ENCODE peak calls at places on chromosomes 5 and 9, in seven cellular contexts. B is cardiac fibroblast, Q is ovary, T is heart left ventricle, Z is right lobe of liver, E is fibroblast of mammary gland, O is mucosa of descending colon. L is an unnamed sample.

GRCh38 chr5:88770290-88771257 is 112.4 kb downstream of the MEF2C start:
- DNase-seq in T (no peak), O (no peak), B (peak; percentile 83), Z (no peak), E (peak; percentile 86), Q (no peak), L (no peak)

GRCh38 chr5:54593809-54594208 is 76.2 kb downstream of the SNX18 start:
- DNase-seq in Z (no peak), O (no peak), E (no peak), Q (no peak), B (no peak), T (no peak), L (no peak)

GRCh38 chr5:39980056-39980455 is 555.3 kb upstream of the DAB2 start:
- DNase-seq in B (peak; percentile 41), O (no peak), Z (no peak), E (peak; percentile 61), Q (no peak), T (no peak), L (no peak)

GRCh38 chr5:132464155-132464939 is 26.2 kb downstream of the IRF1 start:
- DNase-seq in Q (no peak), B (no peak), E (no peak), O (no peak), Z (no peak), T (no peak), L (no peak)

GRCh38 chr9:108396618-108397017 is 459.2 kb downstream of the ACTL7B start:
- DNase-seq in O (no peak), B (no peak), T (no peak), Z (no peak), E (no peak), Q (no peak), L (no peak)

GRCh38 chr9:13728121-13728520 is 448.6 kb upstream of the MPDZ start:
- DNase-seq in E (no peak), O (no peak), Z (no peak), B (no peak), Q (no peak), T (no peak), L (no peak)

GRCh38 chr9:18485691-18486090 is 11.7 kb downstream of the ADAMTSL1 start:
- DNase-seq in E (peak; percentile 53), T (no peak), O (no peak), Q (no peak), Z (no peak), B (peak; percentile 40), L (no peak)

GRCh38 chr5:137995077-137995746 is 37.7 kb downstream of the FAM13B start:
- DNase-seq in B (peak; percentile 73), O (no peak), T (no peak), Q (no peak), Z (no peak), E (peak; percentile 64), L (no peak)

GRCh38 chr5:83343345-83343744 is 128.2 kb upstream of the VCAN start:
- DNase-seq in B (no peak), O (no peak), Z (no peak), T (no peak), E (no peak), Q (no peak), L (no peak)

GRCh38 chr9:115374724-115375268 is 256.8 kb upstream of the TNC start:
- DNase-seq in T (no peak), O (no peak), E (no peak), B (no peak), Q (no peak), Z (no peak), L (no peak)

GRCh38 chr5:133817456-133817855 is 151.0 kb downstream of the C5orf15 start:
- DNase-seq in Z (no peak), T (no peak), Q (peak; percentile 25), O (no peak), E (no peak), B (no peak), L (no peak)

GRCh38 chr5:175734016-175734415 is 76.1 kb downstream of the HRH2 start:
- DNase-seq in Z (no peak), T (no peak), B (no peak), Q (no peak), E (no peak), O (no peak), L (no peak)

GRCh38 chr5:33850100-33850594 is 41.6 kb downstream of the ADAMTS12 start:
- DNase-seq in T (no peak), B (peak; percentile 89), E (peak; percentile 86), Z (no peak), O (no peak), Q (no peak), L (peak; percentile 81)

GRCh38 chr5:108730617-108731340 is 16.9 kb upstream of the FER start:
- DNase-seq in B (no peak), O (no peak), Z (no peak), E (peak; percentile 14), Q (no peak), T (no peak), L (no peak)

GRCh38 chr5:61048534-61048933 is 103.5 kb downstream of the NDUFAF2 start:
- DNase-seq in T (no peak), E (peak; percentile 87), B (peak; percentile 87), O (no peak), Z (no peak), Q (no peak), L (no peak)

GRCh38 chr5:65186646-65187227 is 295.0 kb downstream of the ADAMTS6 start:
- DNase-seq in B (peak; percentile 84), E (peak; percentile 49), T (no peak), O (no peak), Q (no peak), Z (no peak), L (no peak)

GRCh38 chr5:66820630-66821207 is 224.5 kb downstream of the MAST4 start:
- DNase-seq in E (no peak), T (no peak), B (no peak), Z (no peak), Q (no peak), O (no peak), L (no peak)

GRCh38 chr5:162654661-162655406 is 587.3 kb downstream of the GABRG2 start:
- DNase-seq in O (no peak), Q (no peak), Z (no peak), E (no peak), B (no peak), T (no peak), L (no peak)

DNA sequence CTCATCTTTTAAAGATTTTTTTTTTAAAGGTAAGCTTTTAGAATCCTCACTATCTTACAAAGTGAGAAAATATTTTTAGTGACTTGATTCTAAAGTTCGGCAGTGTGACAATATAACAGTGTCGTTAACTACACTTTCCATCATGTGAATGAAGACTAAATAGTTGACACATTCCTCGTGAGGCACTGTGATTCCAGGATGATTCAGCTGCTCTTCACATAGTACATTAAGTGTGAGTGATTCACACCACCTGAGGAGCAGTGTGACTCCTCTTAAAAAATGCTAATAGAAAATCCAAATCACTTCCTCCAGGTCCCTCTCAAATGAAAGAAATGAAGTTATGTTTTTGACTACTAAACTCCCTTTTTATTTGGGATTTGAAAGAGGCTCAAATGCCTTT is 589.5 kb downstream of the GABRG2 start:
- DNase-seq in E (no peak), B (no peak), Q (no peak), Z (no peak), O (no peak), T (no peak), L (no peak)
- H3K4me3 ChIP-seq in E (no peak overlapping the region), B (no peak overlapping the region), Q (no peak overlapping the region), Z (no peak overlapping the region), O (no peak overlapping the region), T (no peak overlapping the region), L (no peak overlapping the region)

DNA sequence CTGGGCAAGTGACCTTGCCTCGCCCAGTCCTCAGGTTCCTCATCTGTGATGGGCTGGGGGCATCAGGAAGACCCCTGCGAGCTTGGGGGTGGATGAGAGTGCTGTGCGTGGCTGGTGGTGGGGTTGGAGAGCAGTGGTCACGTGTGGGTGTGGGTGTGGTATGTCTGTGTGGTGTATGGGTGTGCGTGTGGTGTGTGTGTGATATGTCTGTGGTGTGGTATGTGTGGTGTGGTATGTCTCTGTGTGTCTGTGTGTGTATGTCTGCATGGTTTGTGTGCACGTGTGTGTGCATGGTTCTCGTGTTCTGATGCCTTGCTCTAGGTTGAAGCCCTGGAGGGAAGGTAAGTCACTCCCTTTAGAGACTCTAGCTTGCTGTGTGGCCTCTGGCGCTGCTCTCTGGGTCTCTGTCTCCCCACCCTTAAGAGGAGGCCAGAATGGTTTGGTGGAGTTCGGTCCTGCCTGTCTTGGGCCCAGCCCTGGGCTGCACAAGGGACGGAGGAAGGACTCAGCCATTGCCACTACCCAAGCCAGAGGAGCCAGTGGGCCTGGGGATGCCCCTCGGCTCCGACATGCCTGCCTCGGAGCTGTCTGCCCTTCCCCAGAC is 87.0 kb downstream of the RXRA start:
- DNase-seq in Z (no peak), T (no peak), O (no peak), Q (no peak), E (no peak), B (no peak), L (no peak)
- H3K4me3 ChIP-seq in Z (no peak overlapping the region), T (no peak overlapping the region), O (no peak overlapping the region), Q (no peak overlapping the region), E (no peak overlapping the region), B (no peak overlapping the region), L (no peak overlapping the region)

DNA sequence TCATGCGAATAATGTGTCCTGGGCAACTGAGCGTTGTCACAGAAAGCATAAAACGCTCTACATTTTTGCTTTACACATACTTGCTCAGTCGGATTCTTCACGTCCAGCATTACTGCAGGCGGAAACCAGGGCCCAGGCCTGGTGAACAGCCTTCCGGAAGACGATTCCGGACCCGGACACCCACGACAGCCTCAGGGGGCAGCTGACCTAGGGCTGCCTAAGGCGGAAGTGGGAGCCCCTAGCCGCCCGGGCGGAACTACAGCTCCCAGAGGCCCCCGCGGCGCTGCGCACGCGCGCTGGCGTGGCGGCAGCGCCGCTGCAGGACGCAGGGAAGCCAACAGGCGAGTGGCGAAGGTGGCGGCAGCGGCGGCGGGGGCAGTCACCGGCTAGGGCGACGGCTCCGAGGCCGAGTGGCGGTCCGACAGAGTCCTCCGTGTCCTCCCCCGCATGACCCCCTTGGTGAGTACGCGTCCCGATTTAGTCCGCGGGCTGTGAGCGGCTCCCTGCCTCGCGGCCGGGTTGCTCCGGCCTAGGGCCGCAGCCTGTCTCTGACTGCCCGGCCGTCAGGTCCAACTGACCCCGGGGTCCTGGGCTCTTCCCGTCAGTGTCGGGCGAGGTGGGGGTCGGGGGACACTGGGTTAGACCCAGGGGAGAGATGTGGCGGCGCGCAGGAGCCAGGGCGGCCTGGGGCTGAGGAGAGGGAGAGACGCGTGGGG is at the start of gene GAPVD1:
- DNase-seq in Z (peak; percentile 92), B (peak; percentile 84), E (peak; percentile 85), Q (peak; percentile 82), O (peak; percentile 94), T (peak; percentile 88), L (peak; percentile 79)
- H3K4me3 ChIP-seq in Z (peak within 1 kb of the TSS; percentile 98), B (peak within 1 kb of the TSS; percentile 93), E (peak within 1 kb of the TSS; percentile 88), Q (peak within 1 kb of the TSS; percentile 82), O (peak within 1 kb of the TSS; percentile 98), T (peak within 1 kb of the TSS; percentile 93), L (peak within 1 kb of the TSS; percentile 89)

GRCh38 chr5:2739360-2740050 is 12.0 kb downstream of the IRX2 start:
- DNase-seq in B (peak; percentile 44), Q (no peak), Z (no peak), O (no peak), E (no peak), T (no peak), L (no peak)

GRCh38 chr5:2740051-2740848 is 11.2 kb downstream of the IRX2 start:
- DNase-seq in Q (no peak), Z (no peak), O (no peak), T (no peak), B (no peak), E (no peak), L (no peak)

GRCh38 chr5:2737273-2738155 is 14.0 kb downstream of the IRX2 start:
- DNase-seq in B (no peak), T (no peak), Z (no peak), O (no peak), Q (no peak), E (no peak), L (no peak)

GRCh38 chr5:2738156-2738699 is 13.2 kb downstream of the IRX2 start:
- DNase-seq in E (no peak), Z (no peak), Q (no peak), T (no peak), O (no peak), B (no peak), L (no peak)

GRCh38 chr5:2738700-2739359 is 12.6 kb downstream of the IRX2 start:
- DNase-seq in B (no peak), Q (no peak), T (no peak), Z (no peak), E (no peak), O (no peak), L (no peak)
- H3K4me3 ChIP-seq in B (peak overlapping the region; percentile 39), Q (no peak overlapping the region), T (peak overlapping the region; percentile 60), Z (peak overlapping the region; percentile 31), E (peak overlapping the region; percentile 43), O (no peak overlapping the region), L (no peak overlapping the region)

L was measured in Jurkat, Clone E6-1.